ENCODE peak calls at places on chromosomes 4 and X, in five cellular contexts. L is tibial nerve, Z is K562, C is stomach, P is HepG2. B is an unnamed sample.
A peak's percentile ranks its signal among the peaks of the same experiment; 100 is the strongest.

GRCh38 chrX:48522291-48522690 is 683 bp downstream of the EBP start:
- DNase-seq in C (no peak), P (peak; percentile 43), L (no peak), Z (no peak), B (no peak)

GRCh38 chr4:27524224-27524623 is 663.6 kb downstream of the STIM2 start:
- DNase-seq in P (no peak), L (no peak), Z (no peak), C (no peak), B (no peak)

GRCh38 chr4:7872264-7872771 is 67.3 kb downstream of the AFAP1 start:
- DNase-seq in Z (no peak), C (no peak), L (peak; percentile 55), P (no peak), B (peak; percentile 28)

GRCh38 chrX:10828640-10829039 is 208.3 kb upstream of the MID1 start:
- DNase-seq in L (no peak), Z (no peak), C (peak; percentile 30), P (no peak), B (no peak)

GRCh38 chrX:48927736-48928382 is 9.0 kb upstream of the PIM2 start:
- DNase-seq in P (no peak), Z (no peak), C (no peak), L (no peak), B (no peak)

GRCh38 chr4:10084651-10085320 is 31.8 kb downstream of the WDR1 start:
- DNase-seq in P (no peak), Z (no peak), L (no peak), C (no peak), B (peak; percentile 12)

GRCh38 chrX:9745417-9746115 is 20.1 kb downstream of the GPR143 start:
- DNase-seq in P (no peak), C (no peak), L (no peak), Z (peak; percentile 3), B (no peak)

GRCh38 chr4:36568575-36568974 is 287.2 kb downstream of the DTHD1 start:
- DNase-seq in L (no peak), C (no peak), P (no peak), Z (no peak), B (no peak)

GRCh38 chrX:65657659-65658058 is 9.8 kb upstream of the MSN start:
- DNase-seq in Z (no peak), P (no peak), L (no peak), C (no peak), B (no peak)

GRCh38 chrX:10199212-10199611 is 42.4 kb downstream of the CLCN4 start:
- DNase-seq in P (no peak), Z (no peak), L (peak; percentile 45), C (no peak), B (no peak)

GRCh38 chrX:134186362-134187121 is 50.4 kb upstream of the CCDC160 start:
- DNase-seq in C (no peak), L (no peak), Z (no peak), P (no peak), B (no peak)

GRCh38 chr4:149211961-149212360 is 603.7 kb downstream of the IQCM start:
- DNase-seq in Z (no peak), C (no peak), L (no peak), P (no peak), B (no peak)

GRCh38 chrX:24027086-24027485 is at the start of gene KLHL15:
- DNase-seq in P (no peak), L (no peak), Z (no peak), C (no peak), B (no peak)

GRCh38 chr4:40940764-40941163 is 191.0 kb downstream of the NSUN7 start:
- DNase-seq in Z (no peak), L (peak; percentile 30), C (no peak), P (no peak), B (no peak)

GRCh38 chr4:48780867-48781219 is 764 bp upstream of the FRYL start:
- DNase-seq in L (peak; percentile 47), C (peak; percentile 59), P (peak; percentile 31), Z (peak; percentile 38), B (no peak)

GRCh38 chrX:70219938-70220764 is 14.3 kb upstream of the AWAT1 start:
- DNase-seq in P (peak; percentile 80), Z (peak; percentile 46), C (no peak), L (peak; percentile 5), B (no peak)

GRCh38 chr4:130044788-130045531 is 949.0 kb downstream of the C4orf33 start:
- DNase-seq in P (no peak), L (no peak), C (no peak), Z (no peak), B (no peak)

GRCh38 chrX:2516612-2517011 is 15.8 kb upstream of the DHRSX start:
- DNase-seq in Z (no peak), L (no peak), C (no peak), P (no peak), B (no peak)

GRCh38 chrX:2520539-2520938 is 19.8 kb upstream of the DHRSX start:
- DNase-seq in C (no peak), L (no peak), P (no peak), Z (no peak), B (no peak)

GRCh38 chrX:2523911-2524310 is 23.1 kb upstream of the DHRSX start:
- DNase-seq in Z (no peak), P (no peak), L (no peak), C (no peak), B (no peak)

GRCh38 chrX:2521927-2522386 is 21.2 kb upstream of the DHRSX start:
- DNase-seq in P (no peak), L (no peak), Z (no peak), C (no peak), B (no peak)

DNA sequence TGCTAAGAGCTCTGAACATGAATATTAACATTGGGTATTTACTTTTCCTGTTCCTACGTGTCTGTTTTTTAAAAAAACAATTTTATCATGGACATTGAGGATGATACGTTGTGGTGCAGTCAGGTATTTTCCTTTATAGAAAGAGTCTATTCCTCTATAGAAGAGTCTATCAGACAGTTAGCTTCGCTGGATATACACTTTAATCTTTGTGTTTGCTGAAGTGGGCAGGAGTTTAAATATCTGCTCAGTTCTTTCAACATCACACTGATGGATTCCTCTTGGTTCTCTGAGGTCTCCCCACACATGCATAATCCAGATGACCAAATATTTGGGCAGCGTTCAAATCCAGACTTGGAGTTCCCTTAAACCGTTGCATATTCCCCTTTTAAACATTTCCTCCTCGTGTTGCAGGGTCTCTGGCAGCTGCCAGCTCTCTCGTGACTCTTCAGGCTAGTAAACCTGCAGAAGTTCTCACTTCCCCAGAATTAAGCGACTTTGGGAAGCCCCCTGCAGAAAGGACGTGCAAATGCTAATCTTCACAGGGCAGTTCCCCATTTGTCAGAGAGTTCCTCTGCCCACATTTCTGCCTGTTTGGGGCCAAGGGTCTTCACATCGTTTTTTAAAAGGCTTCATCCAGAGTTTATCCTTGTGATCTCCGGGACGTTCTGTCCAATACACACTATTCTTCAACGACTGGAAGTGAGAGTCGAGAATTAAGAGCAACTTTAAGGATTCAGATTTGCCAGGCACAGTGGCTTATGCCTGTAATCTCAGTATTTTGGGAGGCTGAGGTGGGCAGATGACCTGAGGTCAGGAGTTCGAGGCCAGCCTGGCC is 20.5 kb upstream of the DHRSX start:
- DNase-seq in C (no peak), L (peak; percentile 33), Z (no peak), P (no peak), B (no peak)
- TF ChIP-seq EP300 in C (no peak), L (peak; percentile 39), Z (no peak), P (no peak), B (no peak)

GRCh38 chr4:103075894-103076776 is at the start of gene SLC9B2:
- DNase-seq in Z (peak; percentile 79), L (peak; percentile 38), P (peak; percentile 53), C (peak; percentile 59), B (peak; percentile 83)
- H3K27ac ChIP-seq in Z (peak within 1 kb of the TSS; percentile 80), L (peak within 1 kb of the TSS; percentile 93), P (peak within 1 kb of the TSS; percentile 90), C (peak within 1 kb of the TSS; percentile 88), B (peak within 1 kb of the TSS; percentile 96)

DNA sequence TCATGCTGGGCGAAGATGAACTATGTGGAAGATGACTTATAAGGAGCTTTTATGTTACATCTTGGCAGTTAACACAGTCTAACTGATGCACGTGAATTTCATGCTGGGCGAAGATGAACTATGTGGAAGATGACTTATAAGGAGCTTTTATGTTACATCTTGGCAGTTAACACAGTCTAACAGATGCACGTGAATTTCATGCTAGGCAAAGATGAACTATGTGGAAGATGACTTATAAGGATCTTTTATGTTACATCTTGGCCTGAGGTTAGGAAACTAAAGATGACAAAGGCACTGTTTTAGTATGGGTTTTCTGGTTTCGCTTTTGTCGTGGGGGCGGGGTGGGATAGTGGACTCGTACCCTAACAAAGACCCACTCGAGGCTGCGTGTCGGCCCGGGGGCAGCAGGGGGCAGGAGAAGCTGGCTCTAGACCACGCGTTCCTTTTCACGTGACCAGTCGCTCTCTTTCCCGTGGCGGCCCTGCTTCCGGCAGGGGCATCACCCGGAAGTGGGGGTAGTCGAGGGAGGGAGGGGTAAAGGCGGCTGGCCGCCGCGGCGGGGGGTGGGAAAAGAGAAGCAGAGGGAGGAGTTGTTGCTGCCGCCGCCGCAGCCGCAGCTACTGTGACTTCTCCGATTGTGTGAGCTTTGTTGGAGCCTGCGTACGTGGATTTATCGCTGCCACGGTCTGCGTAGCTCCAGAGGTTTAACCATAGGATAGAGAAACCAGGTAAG is at the start of gene ATP7A:
- DNase-seq in P (peak; percentile 84), C (peak; percentile 88), L (peak; percentile 75), Z (peak; percentile 93), B (peak; percentile 87)
- TF ChIP-seq EP300 in P (no peak), C (no peak), L (peak; percentile 62), Z (no peak), B (no peak)

GRCh38 chrX:107733686-107734085 is 41.9 kb downstream of the TSC22D3 start:
- DNase-seq in C (no peak), P (no peak), Z (no peak), L (no peak), B (no peak)

GRCh38 chrX:107730298-107730655 is 45.3 kb downstream of the TSC22D3 start:
- DNase-seq in Z (no peak), P (no peak), C (no peak), L (no peak), B (no peak)

GRCh38 chrX:107731831-107732502 is 43.6 kb downstream of the TSC22D3 start:
- DNase-seq in L (peak; percentile 74), P (no peak), Z (peak; percentile 85), C (peak; percentile 95), B (peak; percentile 94)

GRCh38 chrX:107729558-107730297 is 45.9 kb downstream of the TSC22D3 start:
- DNase-seq in L (no peak), Z (no peak), C (no peak), P (no peak), B (peak; percentile 69)

GRCh38 chrX:107730991-107731766 is 44.4 kb downstream of the TSC22D3 start:
- DNase-seq in Z (no peak), P (no peak), L (no peak), C (no peak), B (no peak)
- H3K27ac ChIP-seq in Z (no peak overlapping the region), P (no peak overlapping the region), L (peak overlapping the region; percentile 97), C (peak overlapping the region; percentile 82), B (peak overlapping the region; percentile 47)

DNA sequence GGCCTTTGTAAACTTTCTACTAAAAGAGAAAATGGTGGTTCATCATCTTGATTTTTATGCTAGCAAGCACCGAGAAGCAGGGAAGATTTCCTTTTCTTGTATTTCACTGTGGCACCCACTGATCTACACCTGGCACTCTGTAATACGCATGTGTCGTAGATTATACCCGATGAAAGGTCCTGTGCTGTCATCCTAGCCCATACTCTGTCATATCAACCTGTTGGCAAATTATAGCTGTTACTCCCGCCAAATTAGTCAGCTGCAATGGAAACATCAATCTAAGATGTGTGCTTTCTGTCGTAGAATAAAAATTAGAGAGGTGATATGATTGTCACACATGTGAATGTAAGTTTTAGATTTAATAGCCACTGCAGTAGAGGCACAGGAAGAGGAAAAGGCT is 263.4 kb upstream of the PITX2 start:
- DNase-seq in C (no peak), L (no peak), Z (no peak), P (no peak), B (no peak)
- TF ChIP-seq EP300 in C (no peak), L (no peak), Z (no peak), P (no peak), B (no peak)